ENCODE peak calls at places on chromosomes 6 and 20, in seven cellular contexts. One of them, this sample, is unnamed.

GRCh38 chr6:28282923-28283322 is 1.6 kb downstream of the PGBD1 start:
- DNase-seq in PC-3: no peak
- DNase-seq in uterus: no peak
- DNase-seq in right lobe of liver: no peak
- DNase-seq in lower leg skin: no peak
- DNase-seq in T-helper 2 cell treated with Interferon-gamma antibody and Interleukin-4, amounts not matched to agents 5 μg/mL and 100 μg/mL, for 36 hours: no peak
- DNase-seq in renal cortical epithelial cell: no peak
- DNase-seq in this sample: no peak

GRCh38 chr6:3405182-3405518 is 51.7 kb downstream of the SLC22A23 start:
- DNase-seq in uterus: no peak
- DNase-seq in lower leg skin: no peak
- DNase-seq in T-helper 2 cell treated with Interferon-gamma antibody and Interleukin-4, amounts not matched to agents 5 μg/mL and 100 μg/mL, for 36 hours: no peak
- DNase-seq in renal cortical epithelial cell: no peak
- DNase-seq in right lobe of liver: no peak
- DNase-seq in PC-3: peak
- DNase-seq in this sample: no peak

GRCh38 chr6:135162678-135163439 is 18.2 kb upstream of the MYB start:
- DNase-seq in PC-3: peak
- DNase-seq in uterus: no peak
- DNase-seq in T-helper 2 cell treated with Interferon-gamma antibody and Interleukin-4, amounts not matched to agents 5 μg/mL and 100 μg/mL, for 36 hours: no peak
- DNase-seq in right lobe of liver: peak
- DNase-seq in renal cortical epithelial cell: no peak
- DNase-seq in lower leg skin: no peak
- DNase-seq in this sample: no peak

GRCh38 chr6:113909224-113909856 is 52.2 kb downstream of the MARCKS start:
- DNase-seq in PC-3: peak
- DNase-seq in T-helper 2 cell treated with Interferon-gamma antibody and Interleukin-4, amounts not matched to agents 5 μg/mL and 100 μg/mL, for 36 hours: no peak
- DNase-seq in renal cortical epithelial cell: peak
- DNase-seq in uterus: no peak
- DNase-seq in lower leg skin: no peak
- DNase-seq in right lobe of liver: no peak
- DNase-seq in this sample: no peak

GRCh38 chr6:138403324-138403800 is 661 bp upstream of the HEBP2 start:
- DNase-seq in uterus: peak
- DNase-seq in PC-3: no peak
- DNase-seq in lower leg skin: peak
- DNase-seq in right lobe of liver: peak
- DNase-seq in renal cortical epithelial cell: no peak
- DNase-seq in T-helper 2 cell treated with Interferon-gamma antibody and Interleukin-4, amounts not matched to agents 5 μg/mL and 100 μg/mL, for 36 hours: peak
- DNase-seq in this sample: peak

GRCh38 chr6:145954985-145955384 is 9.2 kb downstream of the SHPRH start:
- DNase-seq in lower leg skin: no peak
- DNase-seq in renal cortical epithelial cell: no peak
- DNase-seq in PC-3: no peak
- DNase-seq in uterus: no peak
- DNase-seq in T-helper 2 cell treated with Interferon-gamma antibody and Interleukin-4, amounts not matched to agents 5 μg/mL and 100 μg/mL, for 36 hours: no peak
- DNase-seq in right lobe of liver: no peak
- DNase-seq in this sample: no peak

GRCh38 chr6:113586966-113587699 is 270.0 kb upstream of the MARCKS start:
- DNase-seq in uterus: no peak
- DNase-seq in right lobe of liver: no peak
- DNase-seq in T-helper 2 cell treated with Interferon-gamma antibody and Interleukin-4, amounts not matched to agents 5 μg/mL and 100 μg/mL, for 36 hours: no peak
- DNase-seq in PC-3: no peak
- DNase-seq in renal cortical epithelial cell: no peak
- DNase-seq in lower leg skin: no peak
- DNase-seq in this sample: no peak

GRCh38 chr6:77456531-77457248 is 6.6 kb downstream of the HTR1B start:
- DNase-seq in lower leg skin: no peak
- DNase-seq in T-helper 2 cell treated with Interferon-gamma antibody and Interleukin-4, amounts not matched to agents 5 μg/mL and 100 μg/mL, for 36 hours: no peak
- DNase-seq in renal cortical epithelial cell: peak
- DNase-seq in PC-3: peak
- DNase-seq in right lobe of liver: no peak
- DNase-seq in uterus: no peak
- DNase-seq in this sample: no peak

GRCh38 chr6:108002365-108003221 is 44.6 kb upstream of the SEC63 start:
- DNase-seq in T-helper 2 cell treated with Interferon-gamma antibody and Interleukin-4, amounts not matched to agents 5 μg/mL and 100 μg/mL, for 36 hours: no peak
- DNase-seq in lower leg skin: peak
- DNase-seq in renal cortical epithelial cell: peak
- DNase-seq in right lobe of liver: no peak
- DNase-seq in uterus: no peak
- DNase-seq in PC-3: peak
- DNase-seq in this sample: no peak

GRCh38 chr6:87920245-87920644 is 127.4 kb upstream of the SPACA1 start:
- DNase-seq in lower leg skin: no peak
- DNase-seq in renal cortical epithelial cell: no peak
- DNase-seq in PC-3: no peak
- DNase-seq in right lobe of liver: no peak
- DNase-seq in uterus: no peak
- DNase-seq in T-helper 2 cell treated with Interferon-gamma antibody and Interleukin-4, amounts not matched to agents 5 μg/mL and 100 μg/mL, for 36 hours: no peak
- DNase-seq in this sample: no peak

GRCh38 chr20:35200255-35200654 is 26.2 kb upstream of the MMP24 start:
- DNase-seq in lower leg skin: no peak
- DNase-seq in renal cortical epithelial cell: peak
- DNase-seq in right lobe of liver: no peak
- DNase-seq in T-helper 2 cell treated with Interferon-gamma antibody and Interleukin-4, amounts not matched to agents 5 μg/mL and 100 μg/mL, for 36 hours: no peak
- DNase-seq in PC-3: peak
- DNase-seq in uterus: no peak
- DNase-seq in this sample: no peak

GRCh38 chr6:127971945-127972391 is 71.1 kb upstream of the THEMIS start:
- DNase-seq in uterus: no peak
- DNase-seq in right lobe of liver: no peak
- DNase-seq in T-helper 2 cell treated with Interferon-gamma antibody and Interleukin-4, amounts not matched to agents 5 μg/mL and 100 μg/mL, for 36 hours: peak
- DNase-seq in lower leg skin: no peak
- DNase-seq in PC-3: peak
- DNase-seq in renal cortical epithelial cell: peak
- DNase-seq in this sample: no peak

GRCh38 chr6:95280690-95281273 is 296.6 kb upstream of the MANEA start:
- DNase-seq in lower leg skin: no peak
- DNase-seq in renal cortical epithelial cell: no peak
- DNase-seq in right lobe of liver: no peak
- DNase-seq in T-helper 2 cell treated with Interferon-gamma antibody and Interleukin-4, amounts not matched to agents 5 μg/mL and 100 μg/mL, for 36 hours: no peak
- DNase-seq in uterus: no peak
- DNase-seq in PC-3: peak
- DNase-seq in this sample: no peak

GRCh38 chr6:149031545-149032317 is 284.9 kb downstream of the UST start:
- DNase-seq in right lobe of liver: peak
- DNase-seq in T-helper 2 cell treated with Interferon-gamma antibody and Interleukin-4, amounts not matched to agents 5 μg/mL and 100 μg/mL, for 36 hours: peak
- DNase-seq in renal cortical epithelial cell: peak
- DNase-seq in lower leg skin: no peak
- DNase-seq in PC-3: peak
- DNase-seq in uterus: peak
- DNase-seq in this sample: peak

GRCh38 chr20:47679462-47679861 is 105.8 kb downstream of the SULF2 start:
- DNase-seq in uterus: no peak
- DNase-seq in renal cortical epithelial cell: no peak
- DNase-seq in T-helper 2 cell treated with Interferon-gamma antibody and Interleukin-4, amounts not matched to agents 5 μg/mL and 100 μg/mL, for 36 hours: no peak
- DNase-seq in right lobe of liver: no peak
- DNase-seq in lower leg skin: no peak
- DNase-seq in PC-3: no peak
- DNase-seq in this sample: no peak

This sample was measured in esophagus muscularis mucosa.